ENCODE peak calls at places on chromosomes 2 and 18, in four cellular contexts. One of them, this sample, is unnamed.

GRCh38 chr2:4745596-4745995 is 946.6 kb upstream of the SOX11 start:
- DNase-seq in A549: no peak
- DNase-seq in AG09319: no peak
- DNase-seq in IMR-90: no peak
- DNase-seq in this sample: no peak

GRCh38 chr2:64944484-64944883 is 44.7 kb upstream of the SLC1A4 start:
- DNase-seq in A549: no peak
- DNase-seq in AG09319: no peak
- DNase-seq in IMR-90: no peak
- DNase-seq in this sample: no peak

GRCh38 chr2:171319164-171319810 is 114.5 kb downstream of the METTL8 start:
- DNase-seq in A549: no peak
- DNase-seq in AG09319: no peak
- DNase-seq in IMR-90: peak; percentile 68
- DNase-seq in this sample: no peak

GRCh38 chr2:239047861-239048260 is 200.0 kb downstream of the TWIST2 start:
- DNase-seq in A549: no peak
- DNase-seq in AG09319: no peak
- DNase-seq in IMR-90: no peak
- DNase-seq in this sample: no peak

GRCh38 chr2:28639836-28640235 is 111.8 kb upstream of the PPP1CB start:
- DNase-seq in A549: no peak
- DNase-seq in AG09319: no peak
- DNase-seq in IMR-90: no peak
- DNase-seq in this sample: no peak

GRCh38 chr18:23042133-23042532 is 93.2 kb upstream of the CABLES1 start:
- DNase-seq in A549: no peak
- DNase-seq in AG09319: no peak
- DNase-seq in IMR-90: no peak
- DNase-seq in this sample: no peak

GRCh38 chr2:207143474-207144190 is 22.1 kb downstream of the KLF7 start:
- DNase-seq in A549: no peak
- DNase-seq in AG09319: no peak
- DNase-seq in IMR-90: no peak
- DNase-seq in this sample: no peak

GRCh38 chr18:23077493-23078256 is 57.6 kb upstream of the CABLES1 start:
- DNase-seq in A549: peak; percentile 18
- DNase-seq in AG09319: no peak
- DNase-seq in IMR-90: no peak
- DNase-seq in this sample: no peak

GRCh38 chr2:64999754-65000153 is 10.6 kb downstream of the SLC1A4 start:
- DNase-seq in A549: no peak
- DNase-seq in AG09319: no peak
- DNase-seq in IMR-90: no peak
- DNase-seq in this sample: no peak

GRCh38 chr2:137865954-137866540 is 98.2 kb upstream of the HNMT start:
- DNase-seq in A549: peak; percentile 5
- DNase-seq in AG09319: peak; percentile 3
- DNase-seq in IMR-90: peak; percentile 39
- DNase-seq in this sample: no peak

GRCh38 chr2:29723255-29724001 is 198.0 kb downstream of the ALK start:
- DNase-seq in A549: peak; percentile 10
- DNase-seq in AG09319: no peak
- DNase-seq in IMR-90: no peak
- DNase-seq in this sample: no peak

GRCh38 chr18:49447810-49448745 is 12.4 kb downstream of the DYM start:
- DNase-seq in A549: peak; percentile 12
- DNase-seq in AG09319: no peak
- DNase-seq in IMR-90: peak; percentile 70
- DNase-seq in this sample: no peak

GRCh38 chr18:79914614-79915160 is 36.8 kb downstream of the SLC66A2 start:
- DNase-seq in A549: no peak
- DNase-seq in AG09319: no peak
- DNase-seq in IMR-90: no peak
- DNase-seq in this sample: peak; percentile 15

GRCh38 chr2:85400951-85401805 is 9.0 kb downstream of the CAPG start:
- DNase-seq in A549: no peak
- DNase-seq in AG09319: no peak
- DNase-seq in IMR-90: no peak
- DNase-seq in this sample: no peak

GRCh38 chr2:68925298-68925885 is 27.3 kb downstream of the GKN2 start:
- DNase-seq in A549: peak; percentile 78
- DNase-seq in AG09319: no peak
- DNase-seq in IMR-90: peak; percentile 64
- DNase-seq in this sample: no peak

GRCh38 chr18:58091099-58091611 is 47.1 kb downstream of the NEDD4L start:
- DNase-seq in A549: no peak
- DNase-seq in AG09319: no peak
- DNase-seq in IMR-90: no peak
- DNase-seq in this sample: no peak

GRCh38 chr2:162072976-162073775 is 839 bp downstream of the DPP4 start:
- DNase-seq in A549: no peak
- DNase-seq in AG09319: no peak
- DNase-seq in IMR-90: peak; percentile 22
- DNase-seq in this sample: no peak

GRCh38 chr2:152418688-152419087 is 83.7 kb downstream of the FMNL2 start:
- DNase-seq in A549: no peak
- DNase-seq in AG09319: no peak
- DNase-seq in IMR-90: peak; percentile 79
- DNase-seq in this sample: no peak

GRCh38 chr2:167844714-167845530 is 402.5 kb downstream of the STK39 start:
- DNase-seq in A549: no peak
- DNase-seq in AG09319: no peak
- DNase-seq in IMR-90: no peak
- DNase-seq in this sample: no peak

GRCh38 chr2:33219850-33220275 is 256.6 kb upstream of the RASGRP3 start:
- DNase-seq in A549: no peak
- DNase-seq in AG09319: no peak
- DNase-seq in IMR-90: peak; percentile 73
- DNase-seq in this sample: no peak

GRCh38 chr2:20637147-20637546 is 13.8 kb downstream of the HS1BP3 start:
- DNase-seq in A549: no peak
- DNase-seq in AG09319: no peak
- DNase-seq in IMR-90: no peak
- DNase-seq in this sample: no peak

GRCh38 chr18:11118051-11118450 is 31.3 kb downstream of the PIEZO2 start:
- DNase-seq in A549: no peak
- DNase-seq in AG09319: no peak
- DNase-seq in IMR-90: no peak
- DNase-seq in this sample: no peak

GRCh38 chr2:230913406-230913805 is 11.6 kb downstream of the GPR55 start:
- DNase-seq in A549: peak; percentile 30
- DNase-seq in AG09319: no peak
- DNase-seq in IMR-90: no peak
- DNase-seq in this sample: peak; percentile 3

GRCh38 chr2:157838442-157839161 is 37.5 kb downstream of the ACVR1 start:
- DNase-seq in A549: peak; percentile 37
- DNase-seq in AG09319: no peak
- DNase-seq in IMR-90: peak; percentile 90
- DNase-seq in this sample: no peak

GRCh38 chr18:77098554-77099174 is 33.9 kb downstream of the MBP start:
- DNase-seq in A549: no peak
- DNase-seq in AG09319: no peak
- DNase-seq in IMR-90: no peak
- DNase-seq in this sample: no peak

GRCh38 chr18:50465211-50466153 is 90.6 kb downstream of the SKA1 start:
- DNase-seq in A549: no peak
- DNase-seq in AG09319: no peak
- DNase-seq in IMR-90: no peak
- DNase-seq in this sample: no peak

GRCh38 chr2:85435220-85435958 is 16.9 kb downstream of the SH2D6 start:
- DNase-seq in A549: no peak
- DNase-seq in AG09319: no peak
- DNase-seq in IMR-90: no peak
- DNase-seq in this sample: no peak

GRCh38 chr2:232633413-232634318 is at the start of gene EFHD1:
- DNase-seq in A549: peak; percentile 53
- DNase-seq in AG09319: no peak
- DNase-seq in IMR-90: peak; percentile 34
- DNase-seq in this sample: no peak

GRCh38 chr2:116510117-116510671 is 1304.3 kb upstream of the DDX18 start:
- DNase-seq in A549: no peak
- DNase-seq in AG09319: no peak
- DNase-seq in IMR-90: no peak
- DNase-seq in this sample: no peak
- TF ChIP-seq CTCF in A549: no peak
- TF ChIP-seq CTCF in AG09319: no peak
- TF ChIP-seq CTCF in IMR-90: peak; percentile 3
- TF ChIP-seq CTCF in this sample: no peak

DNA sequence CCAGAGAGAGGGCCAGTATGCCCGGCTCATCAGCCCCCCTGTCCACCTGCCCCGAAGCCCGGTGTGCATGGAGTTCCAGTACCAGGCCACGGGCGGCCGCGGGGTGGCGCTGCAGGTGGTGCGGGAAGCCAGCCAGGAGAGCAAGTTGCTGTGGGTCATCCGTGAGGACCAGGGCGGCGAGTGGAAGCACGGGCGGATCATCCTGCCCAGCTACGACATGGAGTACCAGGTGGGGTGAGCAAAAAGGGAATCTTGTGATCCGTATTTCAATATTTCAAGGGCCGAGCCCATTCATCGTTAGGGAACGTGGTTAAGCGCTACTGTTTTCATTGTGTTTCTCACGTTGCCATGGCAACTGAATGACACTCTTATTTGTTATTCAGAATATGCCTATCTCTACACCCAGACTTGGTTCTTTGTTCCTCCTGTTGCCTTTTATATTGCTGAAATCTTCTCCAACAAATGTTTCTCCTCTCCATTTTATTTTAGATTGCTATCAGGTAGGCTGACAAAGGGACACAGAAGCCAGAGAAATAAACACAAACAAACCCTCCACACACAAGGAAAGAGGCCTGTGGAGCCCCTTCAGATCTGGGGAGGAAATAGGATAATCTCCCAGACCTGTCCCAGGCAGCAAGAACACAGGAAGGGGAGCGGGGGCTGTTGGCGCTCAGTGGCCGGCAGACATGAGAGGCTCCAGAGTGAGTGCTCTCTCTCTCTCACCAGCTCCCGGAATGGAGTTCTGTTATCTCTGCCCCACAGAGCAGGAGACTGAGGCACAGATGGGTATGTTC is 81.6 kb downstream of the NRP2 start:
- DNase-seq in A549: peak; percentile 35
- DNase-seq in AG09319: no peak
- DNase-seq in IMR-90: peak; percentile 63
- DNase-seq in this sample: peak; percentile 20
- TF ChIP-seq CTCF in A549: no peak
- TF ChIP-seq CTCF in AG09319: peak; percentile 33
- TF ChIP-seq CTCF in IMR-90: peak; percentile 32
- TF ChIP-seq CTCF in this sample: no peak

GRCh38 chr18:12281861-12282260 is 26.2 kb upstream of the TUBB6 start:
- DNase-seq in A549: no peak
- DNase-seq in AG09319: no peak
- DNase-seq in IMR-90: no peak
- DNase-seq in this sample: no peak

GRCh38 chr18:12276736-12277554 is 22.8 kb downstream of the CIDEA start:
- DNase-seq in A549: no peak
- DNase-seq in AG09319: no peak
- DNase-seq in IMR-90: peak; percentile 18
- DNase-seq in this sample: no peak

GRCh38 chr18:12279781-12280531 is 25.8 kb downstream of the CIDEA start:
- DNase-seq in A549: no peak
- DNase-seq in AG09319: no peak
- DNase-seq in IMR-90: no peak
- DNase-seq in this sample: no peak

GRCh38 chr18:12278153-12278764 is 24.1 kb downstream of the CIDEA start:
- DNase-seq in A549: no peak
- DNase-seq in AG09319: no peak
- DNase-seq in IMR-90: peak; percentile 13
- DNase-seq in this sample: no peak

DNA sequence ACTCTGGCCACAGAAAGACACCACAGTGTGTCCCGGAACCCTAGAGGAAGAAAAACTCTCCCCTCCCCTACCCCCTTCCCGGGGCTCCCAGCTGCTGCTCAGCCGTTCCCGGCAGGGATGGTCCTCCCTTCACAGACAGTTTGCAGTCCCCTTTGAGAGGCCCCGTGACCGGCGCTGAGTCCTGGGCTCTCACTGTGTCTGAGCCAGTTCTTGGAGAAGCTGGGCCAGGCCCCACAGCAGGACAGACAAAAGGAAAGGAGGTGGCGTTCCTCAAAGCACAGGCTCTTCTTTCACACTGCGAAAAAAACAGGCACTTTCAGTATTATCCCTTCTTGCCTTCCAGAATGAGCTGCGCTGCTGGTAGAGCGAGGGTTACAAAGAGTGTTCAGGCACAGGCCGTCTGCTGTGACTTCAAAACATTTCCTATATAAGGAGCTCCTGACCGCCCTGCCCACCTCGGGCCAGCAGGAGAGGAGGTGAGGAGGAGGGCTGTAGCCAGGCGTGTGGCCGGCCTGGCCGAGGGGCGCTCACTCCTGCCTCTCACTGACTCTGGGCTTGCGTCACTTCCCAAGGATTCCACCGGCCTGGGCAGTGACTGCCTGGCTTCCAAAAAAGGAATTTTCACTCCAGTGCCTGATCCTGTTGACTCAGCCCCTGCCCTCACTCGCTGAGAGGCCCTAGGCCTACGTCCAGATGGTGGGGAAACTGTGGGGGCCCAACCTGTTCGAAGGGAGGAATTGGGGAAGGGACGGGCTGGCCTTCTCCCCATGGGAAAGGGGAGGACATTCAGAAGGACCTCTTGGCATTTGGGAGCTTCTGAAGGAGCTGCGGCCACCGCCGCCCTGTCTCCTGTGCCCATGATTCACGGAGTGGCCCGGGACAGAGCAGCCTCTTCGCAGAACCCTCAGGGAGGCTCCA is 24.9 kb downstream of the CIDEA start:
- DNase-seq in A549: no peak
- DNase-seq in AG09319: peak; percentile 93
- DNase-seq in IMR-90: peak; percentile 98
- DNase-seq in this sample: no peak
- TF ChIP-seq CTCF in A549: no peak
- TF ChIP-seq CTCF in AG09319: no peak
- TF ChIP-seq CTCF in IMR-90: peak; percentile 2
- TF ChIP-seq CTCF in this sample: no peak

DNA sequence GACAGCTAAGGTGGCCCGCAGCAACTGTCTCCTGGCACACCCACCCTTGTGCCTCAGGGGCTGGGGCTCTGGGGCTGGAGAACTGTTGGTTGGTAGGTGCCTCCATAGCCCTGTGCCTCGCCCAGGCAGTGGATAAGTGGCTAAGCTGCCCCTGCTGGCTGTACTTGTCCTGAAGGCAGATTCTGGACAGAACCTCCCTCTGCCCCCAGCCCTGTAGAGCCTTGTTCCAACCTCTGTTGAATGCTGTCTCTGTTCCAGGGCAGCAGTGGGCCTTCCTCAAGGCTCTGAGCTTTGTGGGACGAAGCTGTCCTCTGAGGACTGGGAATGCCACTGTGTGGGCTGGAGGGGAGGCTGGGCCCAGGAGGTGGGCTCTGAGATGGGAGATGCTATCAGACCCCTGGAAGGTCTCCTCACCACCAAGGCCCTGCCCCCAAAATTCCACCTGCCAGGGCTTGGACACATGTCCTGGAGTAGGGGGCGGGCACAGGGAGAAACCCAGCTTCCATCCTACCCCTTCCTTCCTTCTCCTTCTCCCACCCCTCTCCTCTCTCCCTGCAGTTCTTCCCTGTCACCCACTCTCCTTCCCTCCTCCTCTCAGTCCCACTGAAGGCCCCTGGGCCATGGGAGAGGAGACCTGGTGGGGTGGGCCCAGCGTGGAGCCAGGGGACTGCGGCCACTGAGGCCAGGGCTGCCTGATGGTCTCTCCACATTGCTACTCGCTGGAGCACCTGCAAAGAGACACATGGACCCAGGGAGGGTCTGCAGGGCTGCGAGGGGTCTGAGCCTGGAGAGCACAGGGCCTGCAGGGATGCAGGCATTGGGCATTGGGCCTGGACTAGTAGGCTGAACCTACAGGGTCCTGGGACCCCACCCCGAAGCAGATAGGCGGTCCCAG is 1.7 kb upstream of the PDCD1 start:
- DNase-seq in A549: no peak
- DNase-seq in AG09319: no peak
- DNase-seq in IMR-90: no peak
- DNase-seq in this sample: peak; percentile 15
- TF ChIP-seq CTCF in A549: no peak
- TF ChIP-seq CTCF in AG09319: no peak
- TF ChIP-seq CTCF in IMR-90: no peak
- TF ChIP-seq CTCF in this sample: no peak

This sample was measured in natural killer cell.